ENCODE peak calls at places on chromosomes 11 and 22, in eight cellular contexts. Y is spleen; P is T1000; G is Right ventricle myocardium superior; U is stimulated activated CD8-positive, alpha-beta memory T cell treated with anti-CD3 and anti-CD28 coated beads, Interleukin-15, amount 100 ng/mL, for 24 hours; R is esophagus squamous epithelium; J is Peyer's patch; F is HTR-8/SVneo. O is an unnamed sample.

GRCh38 chr22:25495286-25495685 is 69.2 kb upstream of the GRK3 start:
- DNase-seq in F (no peak), U (no peak), P (no peak), R (no peak), G (no peak), Y (no peak), J (no peak), O (peak)

GRCh38 chr22:48075604-48076400 is 1313.4 kb downstream of the TBC1D22A start:
- DNase-seq in G (no peak), P (no peak), F (no peak), J (no peak), U (no peak), Y (no peak), R (no peak), O (no peak)

GRCh38 chr22:27879923-27880322 is 39.1 kb downstream of the PITPNB start:
- DNase-seq in R (no peak), Y (no peak), G (no peak), F (peak), J (no peak), U (no peak), P (peak), O (peak)

GRCh38 chr11:60912851-60913550 is 957 bp upstream of the TMEM109 start:
- DNase-seq in J (peak), F (no peak), U (no peak), R (no peak), P (no peak), G (no peak), Y (peak), O (no peak)

GRCh38 chr11:102924851-102925380 is 30.6 kb downstream of the MMP13 start:
- DNase-seq in F (no peak), U (no peak), G (no peak), R (no peak), J (no peak), Y (no peak), P (peak), O (no peak)

GRCh38 chr11:115760528-115760837 is 256.3 kb upstream of the CADM1 start:
- DNase-seq in G (no peak), Y (no peak), R (no peak), J (no peak), P (no peak), U (no peak), F (no peak), O (no peak)

GRCh38 chr11:113841691-113842090 is 33.7 kb downstream of the USP28 start:
- DNase-seq in Y (no peak), R (no peak), P (no peak), G (no peak), U (no peak), F (no peak), J (no peak), O (no peak)

GRCh38 chr11:67322049-67322448 is 18.7 kb downstream of the SSH3 start:
- DNase-seq in G (no peak), J (no peak), F (no peak), Y (no peak), U (no peak), R (no peak), P (no peak), O (no peak)

GRCh38 chr11:94629741-94630140 is 62.6 kb downstream of the PIWIL4 start:
- DNase-seq in G (no peak), U (no peak), Y (no peak), J (no peak), P (no peak), R (no peak), F (no peak), O (no peak)

GRCh38 chr22:19148417-19149046 is 1.6 kb downstream of the GSC2 start:
- DNase-seq in U (no peak), P (no peak), R (no peak), F (no peak), G (no peak), J (no peak), Y (peak), O (no peak)

GRCh38 chr22:37849089-37849751 is at the start of gene EIF3L:
- DNase-seq in R (peak), J (peak), G (peak), F (peak), U (peak), P (peak), Y (peak), O (peak)

GRCh38 chr11:64809781-64810241 is 540 bp downstream of the MEN1 start:
- DNase-seq in P (no peak), G (no peak), J (peak), Y (peak), R (no peak), F (no peak), U (no peak), O (peak)

GRCh38 chr22:27786253-27786898 is 15.2 kb downstream of the MN1 start:
- DNase-seq in Y (no peak), F (no peak), G (peak), U (no peak), R (no peak), P (no peak), J (no peak), O (no peak)

GRCh38 chr11:128956401-128957203 is 13.9 kb upstream of the TP53AIP1 start:
- DNase-seq in J (peak), U (no peak), G (no peak), R (no peak), F (peak), P (no peak), Y (no peak), O (peak)

GRCh38 chr11:110172666-110173065 is 79.5 kb downstream of the ZC3H12C start:
- DNase-seq in U (no peak), R (no peak), P (no peak), Y (no peak), G (no peak), J (no peak), F (no peak), O (no peak)

GRCh38 chr11:70525006-70525405 is 126.7 kb downstream of the CTTN start:
- DNase-seq in Y (peak), J (no peak), G (peak), P (no peak), U (no peak), R (no peak), F (no peak), O (no peak)

GRCh38 chr11:976431-977160 is 50.9 kb downstream of the AP2A2 start:
- DNase-seq in P (no peak), Y (no peak), R (no peak), F (no peak), J (no peak), U (no peak), G (no peak), O (peak)

GRCh38 chr11:80083561-80083960 is 642.7 kb upstream of the TENM4 start:
- DNase-seq in G (no peak), P (no peak), J (no peak), F (no peak), R (no peak), Y (no peak), U (no peak), O (no peak)

GRCh38 chr11:73275381-73275750 is 3.2 kb downstream of the P2RY6 start:
- DNase-seq in U (no peak), Y (no peak), R (no peak), J (no peak), G (no peak), P (no peak), F (no peak), O (no peak)

GRCh38 chr22:24950272-24950902 is 2.1 kb upstream of the KIAA1671 start:
- DNase-seq in R (no peak), G (no peak), F (no peak), U (no peak), Y (no peak), P (no peak), J (no peak), O (peak)

GRCh38 chr11:34356576-34356917 is 1.3 kb downstream of the ABTB2 start:
- DNase-seq in R (no peak), Y (no peak), U (no peak), P (no peak), F (no peak), J (peak), G (peak), O (peak)

GRCh38 chr11:115421338-115422012 is 82.7 kb downstream of the CADM1 start:
- DNase-seq in J (no peak), R (no peak), U (no peak), Y (no peak), F (no peak), G (peak), P (no peak), O (no peak)

GRCh38 chr11:111840143-111840542 is 31.2 kb downstream of the ALG9 start:
- DNase-seq in J (no peak), G (no peak), P (no peak), U (no peak), R (no peak), Y (no peak), F (no peak), O (peak)

GRCh38 chr22:43501951-43502874 is 90.4 kb downstream of the MPPED1 start:
- DNase-seq in J (no peak), U (no peak), G (no peak), P (no peak), R (no peak), F (no peak), Y (no peak), O (no peak)

GRCh38 chr22:22948651-22949611 is 61.3 kb downstream of the IGLL5 start:
- DNase-seq in U (no peak), Y (no peak), J (no peak), G (no peak), P (no peak), R (no peak), F (no peak), O (peak)

GRCh38 chr11:125287467-125288232 is 123.1 kb downstream of the PKNOX2 start:
- DNase-seq in J (no peak), P (no peak), G (no peak), F (no peak), Y (no peak), U (no peak), R (no peak), O (peak)

GRCh38 chr11:15707971-15708370 is 593.2 kb downstream of the INSC start:
- DNase-seq in Y (no peak), U (no peak), R (no peak), G (peak), P (peak), F (no peak), J (no peak), O (peak)

GRCh38 chr11:4626207-4627105 is 10.8 kb upstream of the OR51D1 start:
- DNase-seq in G (no peak), U (no peak), J (peak), P (peak), Y (no peak), R (no peak), F (peak), O (peak)

GRCh38 chr11:134616048-134616447 is 204.0 kb upstream of the B3GAT1 start:
- DNase-seq in G (no peak), U (no peak), P (no peak), R (no peak), F (no peak), J (no peak), Y (no peak), O (no peak)

GRCh38 chr11:117861151-117862018 is 15.1 kb downstream of the FXYD6 start:
- DNase-seq in R (no peak), U (no peak), Y (no peak), P (no peak), F (peak), J (peak), G (peak), O (no peak)

GRCh38 chr22:36360011-36360410 is 27.8 kb downstream of the MYH9 start:
- DNase-seq in U (no peak), Y (no peak), F (no peak), P (no peak), G (no peak), R (no peak), J (no peak), O (no peak)

GRCh38 chr22:22941831-22942510 is 54.4 kb downstream of the IGLL5 start:
- DNase-seq in G (no peak), P (no peak), J (peak), Y (peak), R (no peak), U (no peak), F (no peak), O (no peak)

GRCh38 chr11:112478806-112479205 is 218.1 kb upstream of the PLET1 start:
- DNase-seq in R (no peak), Y (no peak), U (no peak), J (no peak), P (no peak), G (no peak), F (no peak), O (no peak)

GRCh38 chr11:67503119-67504022 is 1.8 kb downstream of the PITPNM1 start:
- DNase-seq in J (no peak), Y (no peak), U (no peak), R (no peak), F (no peak), P (no peak), G (no peak), O (no peak)

GRCh38 chr11:67999704-68000103 is 4.2 kb downstream of the UNC93B1 start:
- DNase-seq in R (no peak), J (no peak), U (no peak), Y (no peak), G (no peak), F (no peak), P (no peak), O (no peak)

GRCh38 chr11:18650859-18651557 is 16.9 kb upstream of the SPTY2D1 start:
- DNase-seq in Y (no peak), J (peak), F (no peak), U (no peak), G (no peak), R (no peak), P (no peak), O (peak)